ENCODE peak calls at places on chromosome 12, in seven cellular contexts. U is KBM-7; D is kidney epithelial cell; R is thoracic aorta; A is activated CD4-positive, alpha-beta memory T cell treated with anti-CD3 and anti-CD28 coated beads for 36 hours; W is stimulated activated naive CD8-positive, alpha-beta T cell treated with anti-CD3 and anti-CD28 coated beads, Interleukin-15, Interleukin-2, amounts not matched to agents 100 U/mL and 50 U/mL, for 24 hours; O is skeletal muscle cell. N is an unnamed sample.

GRCh38 chr12:17489452-17489851 is 600.5 kb downstream of the RERGL start:
- DNase-seq in U (no peak), D (no peak), A (no peak), O (no peak), W (no peak), R (no peak), N (no peak)

GRCh38 chr12:49049566-49050224 is 10.9 kb downstream of the KMT2D start:
- DNase-seq in D (no peak), R (no peak), O (peak; percentile 6), U (no peak), A (no peak), W (no peak), N (peak; percentile 45)

GRCh38 chr12:16096273-16096849 is 181.1 kb downstream of the SLC15A5 start:
- DNase-seq in O (no peak), A (no peak), W (no peak), D (no peak), R (no peak), U (peak; percentile 33), N (no peak)

GRCh38 chr12:45503887-45504286 is 225.6 kb upstream of the ARID2 start:
- DNase-seq in A (no peak), D (no peak), R (no peak), O (no peak), W (no peak), U (no peak), N (no peak)

GRCh38 chr12:116882742-116883141 is 1.5 kb upstream of the HRK start:
- DNase-seq in W (no peak), D (no peak), A (no peak), U (peak; percentile 23), R (no peak), O (no peak), N (peak; percentile 8)

GRCh38 chr12:123094349-123095073 is 56.4 kb downstream of the PITPNM2 start:
- DNase-seq in D (peak; percentile 18), W (no peak), U (no peak), A (no peak), R (no peak), O (no peak), N (peak; percentile 51)

GRCh38 chr12:34166427-34167060 is 144.2 kb downstream of the ALG10 start:
- DNase-seq in D (no peak), O (no peak), R (no peak), A (no peak), W (no peak), U (no peak), N (no peak)

GRCh38 chr12:163406-163986 is 50.5 kb downstream of the SLC6A12 start:
- DNase-seq in O (no peak), R (no peak), W (no peak), D (no peak), A (no peak), U (no peak), N (no peak)